ENCODE peak calls at places on chromosome 21, in eight cellular contexts. One of them, this sample, is unnamed.

GRCh38 chr21:45982256-45982757 is 737 bp downstream of the COL6A1 start:
- DNase-seq in NCI-H2029 treated with DMSO at 0.1 percent for 48 hours: no peak
- DNase-seq in H1: peak
- DNase-seq in SW480: no peak
- DNase-seq in stimulated activated CD4-positive, alpha-beta T cell treated with anti-CD3 and anti-CD28 coated beads, Interleukin-2, amount 100 ng/mL, for 48 hours: no peak
- DNase-seq in HFFc6: no peak
- DNase-seq in activated T-helper 1 cell treated with anti-CD3 and anti-CD28 coated beads, Interleukin-2, amount 50 U/mL, for 16 hours: no peak
- DNase-seq in left cardiac atrium: peak
- DNase-seq in this sample: no peak

GRCh38 chr21:42242611-42243010 is 23.7 kb downstream of the ABCG1 start:
- DNase-seq in NCI-H2029 treated with DMSO at 0.1 percent for 48 hours: no peak
- DNase-seq in H1: no peak
- DNase-seq in SW480: no peak
- DNase-seq in stimulated activated CD4-positive, alpha-beta T cell treated with anti-CD3 and anti-CD28 coated beads, Interleukin-2, amount 100 ng/mL, for 48 hours: no peak
- DNase-seq in HFFc6: no peak
- DNase-seq in activated T-helper 1 cell treated with anti-CD3 and anti-CD28 coated beads, Interleukin-2, amount 50 U/mL, for 16 hours: no peak
- DNase-seq in left cardiac atrium: no peak
- DNase-seq in this sample: no peak

GRCh38 chr21:39776589-39776988 is 31.6 kb downstream of the IGSF5 start:
- DNase-seq in NCI-H2029 treated with DMSO at 0.1 percent for 48 hours: no peak
- DNase-seq in H1: no peak
- DNase-seq in SW480: no peak
- DNase-seq in stimulated activated CD4-positive, alpha-beta T cell treated with anti-CD3 and anti-CD28 coated beads, Interleukin-2, amount 100 ng/mL, for 48 hours: no peak
- DNase-seq in HFFc6: no peak
- DNase-seq in activated T-helper 1 cell treated with anti-CD3 and anti-CD28 coated beads, Interleukin-2, amount 50 U/mL, for 16 hours: no peak
- DNase-seq in left cardiac atrium: no peak
- DNase-seq in this sample: no peak

GRCh38 chr21:20215959-20216358 is 782.2 kb upstream of the NCAM2 start:
- DNase-seq in NCI-H2029 treated with DMSO at 0.1 percent for 48 hours: no peak
- DNase-seq in H1: no peak
- DNase-seq in SW480: no peak
- DNase-seq in stimulated activated CD4-positive, alpha-beta T cell treated with anti-CD3 and anti-CD28 coated beads, Interleukin-2, amount 100 ng/mL, for 48 hours: no peak
- DNase-seq in HFFc6: no peak
- DNase-seq in activated T-helper 1 cell treated with anti-CD3 and anti-CD28 coated beads, Interleukin-2, amount 50 U/mL, for 16 hours: no peak
- DNase-seq in left cardiac atrium: no peak
- DNase-seq in this sample: no peak

GRCh38 chr21:43753439-43753799 is 22.7 kb downstream of the CSTB start:
- DNase-seq in NCI-H2029 treated with DMSO at 0.1 percent for 48 hours: no peak
- DNase-seq in H1: no peak
- DNase-seq in SW480: no peak
- DNase-seq in stimulated activated CD4-positive, alpha-beta T cell treated with anti-CD3 and anti-CD28 coated beads, Interleukin-2, amount 100 ng/mL, for 48 hours: no peak
- DNase-seq in HFFc6: no peak
- DNase-seq in activated T-helper 1 cell treated with anti-CD3 and anti-CD28 coated beads, Interleukin-2, amount 50 U/mL, for 16 hours: no peak
- DNase-seq in left cardiac atrium: no peak
- DNase-seq in this sample: no peak

GRCh38 chr21:36239585-36239984 is 80.4 kb upstream of the MORC3 start:
- DNase-seq in NCI-H2029 treated with DMSO at 0.1 percent for 48 hours: no peak
- DNase-seq in H1: no peak
- DNase-seq in SW480: no peak
- DNase-seq in stimulated activated CD4-positive, alpha-beta T cell treated with anti-CD3 and anti-CD28 coated beads, Interleukin-2, amount 100 ng/mL, for 48 hours: no peak
- DNase-seq in HFFc6: no peak
- DNase-seq in activated T-helper 1 cell treated with anti-CD3 and anti-CD28 coated beads, Interleukin-2, amount 50 U/mL, for 16 hours: no peak
- DNase-seq in left cardiac atrium: no peak
- DNase-seq in this sample: no peak

GRCh38 chr21:33751120-33751519 is 108.8 kb downstream of the ITSN1 start:
- DNase-seq in NCI-H2029 treated with DMSO at 0.1 percent for 48 hours: no peak
- DNase-seq in H1: no peak
- DNase-seq in SW480: no peak
- DNase-seq in stimulated activated CD4-positive, alpha-beta T cell treated with anti-CD3 and anti-CD28 coated beads, Interleukin-2, amount 100 ng/mL, for 48 hours: no peak
- DNase-seq in HFFc6: peak
- DNase-seq in activated T-helper 1 cell treated with anti-CD3 and anti-CD28 coated beads, Interleukin-2, amount 50 U/mL, for 16 hours: no peak
- DNase-seq in left cardiac atrium: no peak
- DNase-seq in this sample: no peak

GRCh38 chr21:39125752-39126485 is 57.3 kb downstream of the PSMG1 start:
- DNase-seq in NCI-H2029 treated with DMSO at 0.1 percent for 48 hours: peak
- DNase-seq in H1: peak
- DNase-seq in SW480: peak
- DNase-seq in stimulated activated CD4-positive, alpha-beta T cell treated with anti-CD3 and anti-CD28 coated beads, Interleukin-2, amount 100 ng/mL, for 48 hours: no peak
- DNase-seq in HFFc6: peak
- DNase-seq in activated T-helper 1 cell treated with anti-CD3 and anti-CD28 coated beads, Interleukin-2, amount 50 U/mL, for 16 hours: no peak
- DNase-seq in left cardiac atrium: peak
- DNase-seq in this sample: no peak

GRCh38 chr21:37532868-37533780 is 166.6 kb downstream of the DYRK1A start:
- DNase-seq in NCI-H2029 treated with DMSO at 0.1 percent for 48 hours: no peak
- DNase-seq in H1: peak
- DNase-seq in SW480: peak
- DNase-seq in stimulated activated CD4-positive, alpha-beta T cell treated with anti-CD3 and anti-CD28 coated beads, Interleukin-2, amount 100 ng/mL, for 48 hours: no peak
- DNase-seq in HFFc6: no peak
- DNase-seq in activated T-helper 1 cell treated with anti-CD3 and anti-CD28 coated beads, Interleukin-2, amount 50 U/mL, for 16 hours: peak
- DNase-seq in left cardiac atrium: no peak
- DNase-seq in this sample: no peak